ENCODE peak calls at places on chromosomes 6 and 20, in five cellular contexts. E is left colon; N is Caco-2; J is memory B cell; L is stimulated activated CD4-positive, alpha-beta T cell treated with anti-CD3 and anti-CD28 coated beads, Interleukin-12 subunit alpha, Interleukin-12 subunit beta, amount 100 ng/mL, for 4 hours. I is an unnamed sample.

GRCh38 chr20:57663241-57663640 is 43.0 kb upstream of the ZBP1 start:
- DNase-seq in J (no peak), N (peak; percentile 31), L (no peak), E (no peak), I (no peak)

GRCh38 chr6:73858376-73858775 is 162.4 kb downstream of the CD109 start:
- DNase-seq in L (no peak), J (no peak), E (no peak), N (no peak), I (no peak)

GRCh38 chr6:125076482-125076742 is 77.2 kb upstream of the TPD52L1 start:
- DNase-seq in J (no peak), E (no peak), N (no peak), L (no peak), I (no peak)

GRCh38 chr20:22576733-22577514 is 7.4 kb downstream of the FOXA2 start:
- DNase-seq in J (no peak), N (no peak), E (no peak), L (no peak), I (no peak)

GRCh38 chr6:33983109-33983475 is 162.8 kb downstream of the GRM4 start:
- DNase-seq in E (peak; percentile 89), L (no peak), N (no peak), J (no peak), I (peak; percentile 79)

GRCh38 chr6:85404497-85405174 is 45.2 kb upstream of the NT5E start:
- DNase-seq in J (no peak), L (no peak), E (peak; percentile 73), N (no peak), I (peak; percentile 57)

GRCh38 chr6:70108230-70108629 is 194.7 kb downstream of the COL9A1 start:
- DNase-seq in N (no peak), L (no peak), E (no peak), J (peak; percentile 60), I (no peak)

GRCh38 chr20:5550738-5551529 is 199.3 kb upstream of the SHLD1 start:
- DNase-seq in N (no peak), L (no peak), J (no peak), E (no peak), I (no peak)

GRCh38 chr6:154928325-154928922 is 66.7 kb upstream of the TIAM2 start:
- DNase-seq in J (peak; percentile 56), L (peak; percentile 58), N (peak; percentile 47), E (peak; percentile 33), I (peak; percentile 67)

GRCh38 chr6:21826031-21826430 is 232.5 kb downstream of the SOX4 start:
- DNase-seq in E (no peak), J (no peak), N (peak; percentile 59), L (no peak), I (no peak)

GRCh38 chr20:47857994-47858557 is 72.8 kb upstream of the SULF2 start:
- DNase-seq in J (no peak), N (no peak), E (no peak), L (no peak), I (no peak)

I was measured in mucosa of gallbladder.